ENCODE peak calls at places on chromosomes 6 and 20, in eight cellular contexts. One of them, this sample, is unnamed.

GRCh38 chr6:119536666-119537065 is 187.1 kb upstream of the MAN1A1 start:
- DNase-seq in foreskin fibroblast: no peak
- DNase-seq in WTC11: no peak
- DNase-seq in progenitor cell of endocrine pancreas: no peak
- DNase-seq in Peyer's patch: no peak
- DNase-seq in H9: no peak
- DNase-seq in HL-60: no peak
- DNase-seq in GM13976: no peak
- DNase-seq in this sample: no peak

GRCh38 chr6:169930799-169931198 is 179.4 kb downstream of the ERMARD start:
- DNase-seq in H9: no peak
- DNase-seq in Peyer's patch: no peak
- DNase-seq in HL-60: peak
- DNase-seq in WTC11: no peak
- DNase-seq in progenitor cell of endocrine pancreas: no peak
- DNase-seq in GM13976: peak
- DNase-seq in foreskin fibroblast: no peak
- DNase-seq in this sample: no peak

GRCh38 chr6:5025911-5026819 is 22.3 kb upstream of the RPP40 start:
- DNase-seq in H9: peak
- DNase-seq in WTC11: peak
- DNase-seq in foreskin fibroblast: peak
- DNase-seq in progenitor cell of endocrine pancreas: peak
- DNase-seq in HL-60: peak
- DNase-seq in Peyer's patch: peak
- DNase-seq in GM13976: no peak
- DNase-seq in this sample: no peak

GRCh38 chr6:26180346-26180745 is 93.1 kb downstream of the HFE start:
- DNase-seq in H9: no peak
- DNase-seq in WTC11: no peak
- DNase-seq in HL-60: no peak
- DNase-seq in GM13976: no peak
- DNase-seq in foreskin fibroblast: no peak
- DNase-seq in progenitor cell of endocrine pancreas: no peak
- DNase-seq in Peyer's patch: no peak
- DNase-seq in this sample: no peak

GRCh38 chr6:4320860-4321259 is 185.5 kb upstream of the ECI2 start:
- DNase-seq in GM13976: no peak
- DNase-seq in WTC11: no peak
- DNase-seq in foreskin fibroblast: peak
- DNase-seq in Peyer's patch: no peak
- DNase-seq in H9: no peak
- DNase-seq in HL-60: no peak
- DNase-seq in progenitor cell of endocrine pancreas: no peak
- DNase-seq in this sample: no peak

GRCh38 chr20:62370115-62370806 is 3.1 kb upstream of the LAMA5 start:
- DNase-seq in GM13976: peak
- DNase-seq in progenitor cell of endocrine pancreas: no peak
- DNase-seq in HL-60: no peak
- DNase-seq in WTC11: no peak
- DNase-seq in H9: no peak
- DNase-seq in foreskin fibroblast: peak
- DNase-seq in Peyer's patch: no peak
- DNase-seq in this sample: no peak

GRCh38 chr6:124962617-124963415 is 579 bp downstream of the RNF217 start:
- DNase-seq in H9: peak
- DNase-seq in WTC11: peak
- DNase-seq in Peyer's patch: peak
- DNase-seq in HL-60: no peak
- DNase-seq in progenitor cell of endocrine pancreas: peak
- DNase-seq in GM13976: peak
- DNase-seq in foreskin fibroblast: peak
- DNase-seq in this sample: peak

GRCh38 chr6:129510930-129511329 is 199.0 kb downstream of the ARHGAP18 start:
- DNase-seq in foreskin fibroblast: peak
- DNase-seq in GM13976: no peak
- DNase-seq in H9: no peak
- DNase-seq in WTC11: no peak
- DNase-seq in Peyer's patch: no peak
- DNase-seq in progenitor cell of endocrine pancreas: no peak
- DNase-seq in HL-60: no peak
- DNase-seq in this sample: no peak

GRCh38 chr6:145175470-145175869 is 559.9 kb downstream of the EPM2A start:
- DNase-seq in foreskin fibroblast: no peak
- DNase-seq in HL-60: no peak
- DNase-seq in GM13976: no peak
- DNase-seq in H9: no peak
- DNase-seq in WTC11: no peak
- DNase-seq in progenitor cell of endocrine pancreas: no peak
- DNase-seq in Peyer's patch: no peak
- DNase-seq in this sample: no peak

GRCh38 chr20:17630806-17631195 is 51.2 kb downstream of the RRBP1 start:
- DNase-seq in GM13976: no peak
- DNase-seq in HL-60: no peak
- DNase-seq in WTC11: no peak
- DNase-seq in foreskin fibroblast: no peak
- DNase-seq in progenitor cell of endocrine pancreas: no peak
- DNase-seq in Peyer's patch: no peak
- DNase-seq in H9: no peak
- DNase-seq in this sample: no peak

GRCh38 chr20:17674722-17675518 is 7.1 kb downstream of the RRBP1 start:
- DNase-seq in WTC11: no peak
- DNase-seq in progenitor cell of endocrine pancreas: no peak
- DNase-seq in foreskin fibroblast: peak
- DNase-seq in GM13976: no peak
- DNase-seq in Peyer's patch: no peak
- DNase-seq in H9: no peak
- DNase-seq in HL-60: no peak
- DNase-seq in this sample: no peak

GRCh38 chr20:48012401-48012974 is 227.2 kb upstream of the SULF2 start:
- DNase-seq in progenitor cell of endocrine pancreas: no peak
- DNase-seq in HL-60: no peak
- DNase-seq in foreskin fibroblast: peak
- DNase-seq in Peyer's patch: no peak
- DNase-seq in H9: no peak
- DNase-seq in WTC11: no peak
- DNase-seq in GM13976: no peak
- DNase-seq in this sample: no peak

GRCh38 chr6:106536357-106536756 is 92.9 kb downstream of the RTN4IP1 start:
- DNase-seq in H9: no peak
- DNase-seq in HL-60: no peak
- DNase-seq in GM13976: no peak
- DNase-seq in foreskin fibroblast: no peak
- DNase-seq in WTC11: no peak
- DNase-seq in progenitor cell of endocrine pancreas: no peak
- DNase-seq in Peyer's patch: no peak
- DNase-seq in this sample: no peak

DNA sequence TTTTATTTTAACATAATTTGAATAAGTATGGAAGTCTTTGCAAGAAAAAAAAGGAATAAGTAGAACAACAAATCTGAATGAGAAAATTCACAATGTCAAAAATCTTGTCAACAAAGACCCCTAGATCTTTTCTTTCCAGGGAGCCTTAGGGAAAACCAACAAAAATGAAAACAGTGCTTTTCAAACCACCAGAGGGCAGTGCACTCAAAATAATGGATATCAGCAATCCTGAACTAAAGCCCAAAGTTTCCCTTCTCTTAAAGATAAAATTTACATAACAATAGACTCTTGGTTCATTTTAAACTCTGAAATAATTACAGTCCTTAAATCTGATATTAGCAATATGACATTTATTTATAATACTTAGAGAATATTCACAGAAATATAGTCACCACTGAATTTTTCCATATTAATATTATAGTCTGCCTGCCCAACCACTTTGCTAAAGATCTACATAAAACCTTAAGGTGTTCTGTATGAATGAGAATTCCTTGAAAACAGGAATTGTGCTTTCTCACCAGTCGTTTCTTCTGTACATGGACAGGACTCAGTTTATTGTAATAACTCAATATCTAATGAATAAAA is 105.3 kb upstream of the BMP5 start:
- DNase-seq in progenitor cell of endocrine pancreas: peak
- DNase-seq in HL-60: no peak
- DNase-seq in WTC11: no peak
- DNase-seq in H9: no peak
- DNase-seq in foreskin fibroblast: peak
- DNase-seq in GM13976: peak
- DNase-seq in Peyer's patch: no peak
- DNase-seq in this sample: peak
- TF ChIP-seq CTCF in progenitor cell of endocrine pancreas: peak
- TF ChIP-seq CTCF in HL-60: peak
- TF ChIP-seq CTCF in WTC11: peak
- TF ChIP-seq CTCF in H9: peak
- TF ChIP-seq CTCF in foreskin fibroblast: peak
- TF ChIP-seq CTCF in GM13976: peak
- TF ChIP-seq CTCF in Peyer's patch: peak
- TF ChIP-seq CTCF in this sample: peak

DNA sequence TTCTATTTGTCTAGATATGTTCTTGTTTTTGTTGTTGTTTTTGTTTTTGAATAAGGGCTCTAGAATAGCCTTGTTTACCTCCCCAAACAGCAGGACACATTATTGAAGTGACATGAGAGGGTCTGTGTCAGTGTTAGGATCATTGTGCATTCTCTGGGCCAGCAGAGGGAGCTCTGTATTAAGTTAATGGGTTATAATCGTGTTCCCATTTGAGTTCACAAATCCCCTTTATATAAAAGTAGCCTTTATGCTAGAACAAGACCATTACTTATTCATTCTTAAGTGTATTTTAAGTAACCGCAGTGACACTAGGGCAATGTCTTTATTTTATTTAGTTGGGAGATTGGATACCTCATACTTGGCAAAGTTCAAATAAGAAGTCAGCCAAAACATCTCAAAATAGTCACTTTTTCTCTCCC is 44.8 kb downstream of the STK4 start:
- DNase-seq in progenitor cell of endocrine pancreas: peak
- DNase-seq in GM13976: peak
- DNase-seq in WTC11: peak
- DNase-seq in H9: peak
- DNase-seq in foreskin fibroblast: peak
- DNase-seq in HL-60: peak
- DNase-seq in Peyer's patch: peak
- DNase-seq in this sample: peak
- TF ChIP-seq CTCF in progenitor cell of endocrine pancreas: peak
- TF ChIP-seq CTCF in GM13976: peak
- TF ChIP-seq CTCF in WTC11: peak
- TF ChIP-seq CTCF in H9: peak
- TF ChIP-seq CTCF in foreskin fibroblast: peak
- TF ChIP-seq CTCF in HL-60: peak
- TF ChIP-seq CTCF in Peyer's patch: peak
- TF ChIP-seq CTCF in this sample: peak

GRCh38 chr6:6230286-6230685 is 90.2 kb downstream of the F13A1 start:
- DNase-seq in WTC11: no peak
- DNase-seq in foreskin fibroblast: no peak
- DNase-seq in progenitor cell of endocrine pancreas: no peak
- DNase-seq in GM13976: no peak
- DNase-seq in HL-60: peak
- DNase-seq in H9: no peak
- DNase-seq in Peyer's patch: peak
- DNase-seq in this sample: no peak
- TF ChIP-seq CTCF in WTC11: no peak
- TF ChIP-seq CTCF in foreskin fibroblast: no peak
- TF ChIP-seq CTCF in progenitor cell of endocrine pancreas: no peak
- TF ChIP-seq CTCF in GM13976: no peak
- TF ChIP-seq CTCF in HL-60: no peak
- TF ChIP-seq CTCF in H9: no peak
- TF ChIP-seq CTCF in Peyer's patch: no peak
- TF ChIP-seq CTCF in this sample: no peak

DNA sequence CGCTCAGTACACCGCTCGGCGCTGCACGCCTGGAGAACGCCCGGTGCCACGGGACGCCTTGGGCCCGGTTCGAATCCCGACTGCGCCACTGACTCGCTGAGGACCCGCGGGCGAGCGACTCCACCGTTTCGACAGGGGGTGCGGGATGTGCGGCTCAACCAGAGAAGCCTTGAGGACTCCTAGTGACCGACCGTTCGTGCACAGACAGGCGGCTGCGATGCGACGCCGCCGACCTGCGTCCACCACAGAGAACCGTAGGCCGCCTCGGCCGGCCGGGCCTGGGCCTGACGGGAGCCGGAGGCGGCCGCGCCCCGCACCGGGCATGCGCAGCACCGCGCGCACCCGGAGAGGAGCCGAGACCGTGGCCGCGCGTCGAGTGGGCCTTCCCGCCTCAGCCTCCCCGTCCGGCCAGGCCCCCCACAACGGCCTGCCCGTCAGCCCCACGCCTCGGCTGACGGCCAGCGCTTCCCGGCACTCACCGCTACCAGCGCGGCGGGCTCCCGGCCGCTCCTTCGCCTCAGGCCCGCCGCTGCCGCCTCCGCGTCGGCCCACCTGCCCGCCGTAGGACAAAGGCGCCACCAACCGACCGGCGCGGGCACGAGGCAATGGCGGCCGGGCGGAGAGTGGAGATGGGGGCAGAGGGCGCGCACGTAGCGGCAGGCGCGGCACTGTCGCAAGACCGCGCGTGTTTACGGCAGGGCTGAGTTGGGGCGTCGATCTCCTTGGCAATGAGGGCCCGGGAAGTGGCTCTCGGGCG is at the start of gene NCOA5:
- DNase-seq in H9: peak
- DNase-seq in GM13976: peak
- DNase-seq in progenitor cell of endocrine pancreas: peak
- DNase-seq in Peyer's patch: peak
- DNase-seq in foreskin fibroblast: peak
- DNase-seq in WTC11: peak
- DNase-seq in HL-60: peak
- DNase-seq in this sample: peak
- TF ChIP-seq CTCF in H9: peak
- TF ChIP-seq CTCF in GM13976: peak
- TF ChIP-seq CTCF in progenitor cell of endocrine pancreas: peak
- TF ChIP-seq CTCF in Peyer's patch: peak
- TF ChIP-seq CTCF in foreskin fibroblast: peak
- TF ChIP-seq CTCF in WTC11: no peak
- TF ChIP-seq CTCF in HL-60: no peak
- TF ChIP-seq CTCF in this sample: peak

GRCh38 chr20:54091120-54091480 is 20.7 kb upstream of the BCAS1 start:
- DNase-seq in HL-60: no peak
- DNase-seq in foreskin fibroblast: no peak
- DNase-seq in H9: no peak
- DNase-seq in GM13976: no peak
- DNase-seq in progenitor cell of endocrine pancreas: no peak
- DNase-seq in WTC11: no peak
- DNase-seq in Peyer's patch: no peak
- DNase-seq in this sample: no peak
- TF ChIP-seq CTCF in HL-60: no peak
- TF ChIP-seq CTCF in foreskin fibroblast: no peak
- TF ChIP-seq CTCF in H9: peak
- TF ChIP-seq CTCF in GM13976: no peak
- TF ChIP-seq CTCF in progenitor cell of endocrine pancreas: no peak
- TF ChIP-seq CTCF in WTC11: no peak
- TF ChIP-seq CTCF in Peyer's patch: no peak
- TF ChIP-seq CTCF in this sample: no peak

DNA sequence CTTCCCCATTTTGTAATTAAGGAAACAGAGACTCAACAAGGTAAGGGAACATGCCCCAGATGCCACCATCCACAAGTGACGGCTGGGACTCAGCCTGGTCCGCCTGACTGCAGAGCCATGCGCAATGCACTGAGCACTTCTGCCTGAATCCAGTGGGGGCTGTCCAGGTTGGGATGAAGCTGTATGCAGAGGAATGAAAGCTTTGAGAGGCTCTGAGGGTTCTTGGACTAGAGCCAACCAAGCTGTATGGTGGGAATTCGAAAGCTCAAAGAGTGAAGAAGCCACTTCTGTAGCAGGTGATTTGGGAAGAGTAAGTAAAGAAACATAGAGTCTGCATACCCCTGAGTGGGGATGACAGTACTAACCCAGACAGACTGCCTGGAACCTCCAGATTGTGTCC is 127.6 kb upstream of the AKAP12 start:
- DNase-seq in HL-60: no peak
- DNase-seq in Peyer's patch: no peak
- DNase-seq in foreskin fibroblast: no peak
- DNase-seq in H9: no peak
- DNase-seq in GM13976: no peak
- DNase-seq in progenitor cell of endocrine pancreas: no peak
- DNase-seq in WTC11: no peak
- DNase-seq in this sample: no peak
- TF ChIP-seq CTCF in HL-60: no peak
- TF ChIP-seq CTCF in Peyer's patch: no peak
- TF ChIP-seq CTCF in foreskin fibroblast: no peak
- TF ChIP-seq CTCF in H9: no peak
- TF ChIP-seq CTCF in GM13976: no peak
- TF ChIP-seq CTCF in progenitor cell of endocrine pancreas: no peak
- TF ChIP-seq CTCF in WTC11: no peak
- TF ChIP-seq CTCF in this sample: no peak